ENCODE peak calls at places on chromosomes 13 and 19, in ten cellular contexts. O, C, X, P, Q, R, D, F, K and H are unnamed samples.

GRCh38 chr13:102724923-102725322 is 30.1 kb upstream of the METTL21C start:
- DNase-seq in O (peak; percentile 65), C (peak; percentile 75), X (no peak), P (peak; percentile 75), Q (no peak), R (no peak), D (peak; percentile 74), F (peak; percentile 23), K (no peak), H (no peak)

GRCh38 chr19:50412419-50412818 is 6.3 kb upstream of the SPIB start:
- DNase-seq in O (no peak), C (no peak), X (no peak), P (no peak), Q (no peak), R (no peak), D (no peak), F (no peak), K (no peak), H (no peak)

GRCh38 chr19:47541507-47541906 is 26.6 kb upstream of the NAPA start:
- DNase-seq in O (no peak), C (no peak), X (no peak), P (peak; percentile 13), Q (no peak), R (no peak), D (no peak), F (no peak), K (no peak), H (no peak)

GRCh38 chr13:59450218-59450617 is 713.5 kb downstream of the DIAPH3 start:
- DNase-seq in O (no peak), C (no peak), X (no peak), P (no peak), Q (no peak), R (no peak), D (no peak), F (no peak), K (no peak), H (no peak)

GRCh38 chr13:38135590-38135989 is 214.1 kb upstream of the UFM1 start:
- DNase-seq in O (no peak), C (no peak), X (no peak), P (no peak), Q (no peak), R (no peak), D (no peak), F (no peak), K (no peak), H (no peak)

GRCh38 chr19:7646426-7646700 is 9.5 kb downstream of the STXBP2 start:
- DNase-seq in O (no peak), C (no peak), X (no peak), P (no peak), Q (no peak), R (no peak), D (no peak), F (no peak), K (no peak), H (no peak)

GRCh38 chr19:18415177-18415867 is 3.9 kb upstream of the SSBP4 start:
- DNase-seq in O (peak; percentile 65), C (peak; percentile 90), X (no peak), P (peak; percentile 96), Q (peak; percentile 71), R (peak; percentile 87), D (peak; percentile 97), F (no peak), K (peak; percentile 77), H (peak; percentile 50)

GRCh38 chr13:22235285-22235949 is 564.5 kb downstream of the FGF9 start:
- DNase-seq in O (no peak), C (no peak), X (no peak), P (no peak), Q (no peak), R (no peak), D (no peak), F (no peak), K (no peak), H (no peak)

GRCh38 chr13:32852568-32852967 is 163.7 kb upstream of the KL start:
- DNase-seq in O (peak; percentile 69), C (peak; percentile 59), X (no peak), P (no peak), Q (no peak), R (no peak), D (peak; percentile 40), F (no peak), K (no peak), H (no peak)

GRCh38 chr13:39373108-39373507 is 229.9 kb downstream of the LHFPL6 start:
- DNase-seq in O (no peak), C (no peak), X (no peak), P (no peak), Q (no peak), R (no peak), D (no peak), F (no peak), K (no peak), H (no peak)

GRCh38 chr19:17841810-17842662 is 5.7 kb downstream of the JAK3 start:
- DNase-seq in O (peak; percentile 83), C (peak; percentile 84), X (no peak), P (peak; percentile 91), Q (peak; percentile 69), R (peak; percentile 81), D (peak; percentile 89), F (no peak), K (peak; percentile 82), H (no peak)

GRCh38 chr13:48578516-48579166 is 45.8 kb upstream of the RCBTB2 start:
- DNase-seq in O (no peak), C (no peak), X (no peak), P (no peak), Q (no peak), R (no peak), D (no peak), F (no peak), K (no peak), H (no peak)

GRCh38 chr19:1829958-1830357 is 17.9 kb upstream of the ATP8B3 start:
- DNase-seq in O (no peak), C (no peak), X (no peak), P (no peak), Q (no peak), R (no peak), D (no peak), F (no peak), K (no peak), H (no peak)

GRCh38 chr13:37886879-37887278 is 17.3 kb upstream of the TRPC4 start:
- DNase-seq in O (peak; percentile 10), C (no peak), X (no peak), P (no peak), Q (no peak), R (no peak), D (no peak), F (no peak), K (no peak), H (no peak)

GRCh38 chr13:40445557-40445990 is 220.9 kb downstream of the FOXO1 start:
- DNase-seq in O (no peak), C (peak; percentile 49), X (no peak), P (peak; percentile 84), Q (no peak), R (peak; percentile 64), D (peak; percentile 97), F (no peak), K (peak; percentile 56), H (peak; percentile 84)

GRCh38 chr19:34963531-34964406 is at the start of gene ZNF792:
- DNase-seq in O (peak; percentile 30), C (peak; percentile 18), X (no peak), P (peak; percentile 61), Q (no peak), R (peak; percentile 75), D (peak; percentile 62), F (no peak), K (peak; percentile 76), H (no peak)

GRCh38 chr19:36032251-36033104 is at the start of gene CLIP3:
- DNase-seq in O (peak; percentile 63), C (peak; percentile 51), X (no peak), P (peak; percentile 81), Q (peak; percentile 45), R (peak; percentile 75), D (peak; percentile 74), F (no peak), K (peak; percentile 75), H (no peak)
- TF ChIP-seq CTCF in O (no peak), C (no peak), X (no peak), P (no peak), Q (no peak), R (peak; percentile 9), D (no peak), F (peak; percentile 11), K (no peak), H (no peak)

GRCh38 chr13:47126432-47126831 is 229.6 kb upstream of the HTR2A start:
- DNase-seq in O (peak; percentile 41), C (peak; percentile 60), X (no peak), P (peak; percentile 54), Q (no peak), R (no peak), D (peak; percentile 41), F (no peak), K (no peak), H (no peak)
- TF ChIP-seq CTCF in O (no peak), C (peak; percentile 22), X (no peak), P (peak; percentile 15), Q (no peak), R (no peak), D (peak; percentile 17), F (no peak), K (no peak), H (no peak)

GRCh38 chr19:44585371-44586141 is 27.8 kb upstream of the IGSF23 start:
- DNase-seq in O (peak; percentile 39), C (peak; percentile 42), X (no peak), P (peak; percentile 60), Q (no peak), R (peak; percentile 49), D (peak; percentile 61), F (no peak), K (no peak), H (no peak)
- TF ChIP-seq CTCF in O (peak; percentile 22), C (peak; percentile 14), X (no peak), P (peak; percentile 14), Q (no peak), R (peak; percentile 25), D (peak; percentile 36), F (peak; percentile 6), K (no peak), H (no peak)

GRCh38 chr19:16527971-16528521 is 14.2 kb downstream of the CHERP start:
- DNase-seq in O (peak; percentile 29), C (peak; percentile 32), X (no peak), P (peak; percentile 16), Q (no peak), R (no peak), D (peak; percentile 27), F (no peak), K (no peak), H (no peak)
- TF ChIP-seq CTCF in O (peak; percentile 64), C (peak; percentile 38), X (no peak), P (peak; percentile 51), Q (peak; percentile 28), R (peak; percentile 16), D (peak; percentile 44), F (no peak), K (no peak), H (peak; percentile 31)

DNA sequence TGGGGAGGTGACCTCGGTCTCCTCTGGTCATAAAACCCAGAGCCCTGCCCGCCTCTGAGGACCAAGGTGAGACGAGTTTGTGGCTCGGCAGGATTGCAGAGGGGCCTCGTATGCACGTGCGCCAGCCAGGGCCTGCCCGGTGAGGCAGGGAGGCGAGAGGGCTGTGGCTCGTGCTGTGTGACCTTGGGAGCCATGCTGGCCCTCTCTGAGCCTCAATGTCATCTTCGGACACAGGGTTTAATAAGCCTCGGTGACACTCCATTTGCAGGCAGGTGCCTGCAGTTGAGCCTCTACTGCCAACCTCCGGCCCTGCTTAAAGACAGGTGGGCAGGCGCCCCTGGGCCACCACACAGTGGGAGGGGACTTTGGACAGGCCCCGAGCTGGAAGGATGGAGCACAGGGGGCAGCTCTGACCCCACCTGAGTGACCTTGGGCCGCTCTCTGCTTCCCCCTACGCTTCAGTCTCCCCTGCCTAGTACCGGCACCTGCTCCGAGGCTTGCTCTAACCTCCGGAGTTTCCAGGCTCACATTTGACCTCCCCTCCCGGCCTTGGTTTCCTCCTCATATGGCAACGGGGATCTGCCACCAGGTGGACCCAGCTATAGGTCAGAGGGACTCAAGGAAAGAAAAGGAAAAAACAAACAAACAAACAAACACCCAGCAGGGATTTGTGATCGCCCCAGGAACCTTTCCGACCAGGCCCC is 3.2 kb downstream of the ZBTB7A start:
- DNase-seq in O (no peak), C (no peak), X (no peak), P (no peak), Q (no peak), R (peak; percentile 68), D (no peak), F (no peak), K (no peak), H (no peak)
- TF ChIP-seq CTCF in O (peak; percentile 6), C (peak; percentile 15), X (no peak), P (peak; percentile 17), Q (no peak), R (no peak), D (peak; percentile 4), F (no peak), K (no peak), H (no peak)